ENCODE peak calls at places on chromosomes 6 and 20, in five cellular contexts. One of them, this sample, is unnamed.

GRCh38 chr6:42113929-42114636 is 28.3 kb downstream of the C6orf132 start:
- DNase-seq in heart right ventricle: no peak
- DNase-seq in H7: no peak
- DNase-seq in AG10803: no peak
- DNase-seq in breast epithelium: no peak
- DNase-seq in this sample: no peak

GRCh38 chr6:72248621-72249020 is 362.3 kb downstream of the RIMS1 start:
- DNase-seq in AG10803: peak
- DNase-seq in H7: no peak
- DNase-seq in breast epithelium: no peak
- DNase-seq in heart right ventricle: no peak
- DNase-seq in this sample: no peak

GRCh38 chr6:112475083-112475482 is 128.0 kb downstream of the RFPL4B start:
- DNase-seq in heart right ventricle: no peak
- DNase-seq in H7: no peak
- DNase-seq in breast epithelium: no peak
- DNase-seq in AG10803: peak
- DNase-seq in this sample: peak

GRCh38 chr6:44096615-44097014 is 30.6 kb downstream of the MRPL14 start:
- DNase-seq in H7: peak
- DNase-seq in AG10803: peak
- DNase-seq in breast epithelium: peak
- DNase-seq in heart right ventricle: peak
- DNase-seq in this sample: peak

GRCh38 chr20:38855356-38855755 is 49.9 kb downstream of the PPP1R16B start:
- DNase-seq in AG10803: peak
- DNase-seq in breast epithelium: no peak
- DNase-seq in heart right ventricle: no peak
- DNase-seq in H7: no peak
- DNase-seq in this sample: peak

GRCh38 chr20:37729909-37730308 is 36.1 kb downstream of the CTNNBL1 start:
- DNase-seq in breast epithelium: no peak
- DNase-seq in H7: no peak
- DNase-seq in AG10803: peak
- DNase-seq in heart right ventricle: no peak
- DNase-seq in this sample: no peak

GRCh38 chr20:32528291-32528891 is 56.7 kb downstream of the NOL4L start:
- DNase-seq in H7: peak
- DNase-seq in AG10803: no peak
- DNase-seq in heart right ventricle: peak
- DNase-seq in breast epithelium: no peak
- DNase-seq in this sample: no peak

GRCh38 chr20:51700809-51701285 is 67.3 kb downstream of the ATP9A start:
- DNase-seq in breast epithelium: no peak
- DNase-seq in H7: peak
- DNase-seq in AG10803: peak
- DNase-seq in heart right ventricle: no peak
- DNase-seq in this sample: peak

GRCh38 chr6:81228912-81229540 is 523.5 kb downstream of the TENT5A start:
- DNase-seq in breast epithelium: no peak
- DNase-seq in H7: no peak
- DNase-seq in heart right ventricle: no peak
- DNase-seq in AG10803: peak
- DNase-seq in this sample: peak

GRCh38 chr6:1406306-1407058 is 17.1 kb downstream of the FOXF2 start:
- DNase-seq in AG10803: peak
- DNase-seq in H7: peak
- DNase-seq in breast epithelium: no peak
- DNase-seq in heart right ventricle: no peak
- DNase-seq in this sample: no peak

GRCh38 chr6:117601811-117602150 is 530 bp downstream of the GOPC start:
- DNase-seq in AG10803: no peak
- DNase-seq in heart right ventricle: no peak
- DNase-seq in breast epithelium: no peak
- DNase-seq in H7: peak
- DNase-seq in this sample: no peak

GRCh38 chr6:17816921-17817611 is 110.3 kb upstream of the NUP153 start:
- DNase-seq in heart right ventricle: no peak
- DNase-seq in breast epithelium: no peak
- DNase-seq in H7: no peak
- DNase-seq in AG10803: peak
- DNase-seq in this sample: peak

GRCh38 chr6:29953706-29954105 is 11.4 kb downstream of the HLA-A start:
- DNase-seq in AG10803: no peak
- DNase-seq in heart right ventricle: no peak
- DNase-seq in breast epithelium: no peak
- DNase-seq in H7: no peak
- DNase-seq in this sample: no peak

GRCh38 chr6:133017581-133017980 is 203.2 kb downstream of the RPS12 start:
- DNase-seq in AG10803: peak
- DNase-seq in breast epithelium: no peak
- DNase-seq in H7: no peak
- DNase-seq in heart right ventricle: no peak
- DNase-seq in this sample: peak

GRCh38 chr20:33842346-33842745 is 31.2 kb downstream of the CHMP4B start:
- DNase-seq in H7: peak
- DNase-seq in breast epithelium: no peak
- DNase-seq in AG10803: no peak
- DNase-seq in heart right ventricle: no peak
- DNase-seq in this sample: no peak

GRCh38 chr20:33848391-33848790 is 37.2 kb downstream of the CHMP4B start:
- DNase-seq in heart right ventricle: no peak
- DNase-seq in AG10803: no peak
- DNase-seq in breast epithelium: no peak
- DNase-seq in H7: no peak
- DNase-seq in this sample: no peak

GRCh38 chr20:33843854-33844253 is 32.7 kb downstream of the CHMP4B start:
- DNase-seq in heart right ventricle: no peak
- DNase-seq in AG10803: no peak
- DNase-seq in H7: peak
- DNase-seq in breast epithelium: no peak
- DNase-seq in this sample: no peak

GRCh38 chr20:33850159-33850558 is 39.0 kb downstream of the CHMP4B start:
- DNase-seq in AG10803: no peak
- DNase-seq in heart right ventricle: no peak
- DNase-seq in H7: no peak
- DNase-seq in breast epithelium: no peak
- DNase-seq in this sample: no peak

DNA sequence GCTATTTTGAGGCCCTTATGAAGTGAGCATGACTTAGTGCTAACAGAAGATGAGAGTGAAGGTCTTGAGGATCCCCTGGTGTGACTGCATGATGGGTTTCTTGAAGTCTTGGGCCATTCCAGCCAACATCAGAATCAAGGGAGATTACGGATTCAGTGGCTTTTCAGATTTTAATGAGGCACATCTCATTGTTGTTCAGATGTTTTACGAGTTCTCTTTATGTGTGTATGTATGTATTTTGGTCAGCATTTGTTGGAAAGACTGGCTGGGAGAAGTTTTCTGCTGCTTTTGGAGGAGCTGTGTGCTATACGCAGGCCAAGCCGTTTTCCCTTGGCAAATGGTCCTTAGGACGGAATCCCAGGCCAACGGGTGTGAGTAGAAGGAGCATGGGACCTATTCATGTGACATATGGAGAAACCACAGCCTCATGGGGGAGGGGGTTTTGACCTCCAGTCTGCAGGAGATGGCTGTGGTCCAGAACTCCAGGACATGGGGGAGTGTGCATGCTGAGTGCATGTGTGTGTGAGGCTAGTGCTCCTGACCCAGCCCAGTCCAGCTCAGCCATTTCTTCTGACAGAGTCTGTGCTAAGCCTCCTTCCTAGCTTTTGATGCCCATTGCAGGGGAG is 35.3 kb downstream of the CHMP4B start:
- DNase-seq in H7: peak
- DNase-seq in heart right ventricle: peak
- DNase-seq in AG10803: peak
- DNase-seq in breast epithelium: no peak
- DNase-seq in this sample: peak
- H3K4me3 ChIP-seq in H7: no peak
- H3K4me3 ChIP-seq in heart right ventricle: no peak
- H3K4me3 ChIP-seq in AG10803: no peak
- H3K4me3 ChIP-seq in breast epithelium: no peak
- H3K4me3 ChIP-seq in this sample: no peak

GRCh38 chr20:50415516-50416268 is 94.5 kb upstream of the PTPN1 start:
- DNase-seq in breast epithelium: peak
- DNase-seq in heart right ventricle: peak
- DNase-seq in H7: peak
- DNase-seq in AG10803: peak
- DNase-seq in this sample: peak
- H3K4me3 ChIP-seq in breast epithelium: no peak
- H3K4me3 ChIP-seq in heart right ventricle: peak
- H3K4me3 ChIP-seq in H7: no peak
- H3K4me3 ChIP-seq in AG10803: no peak
- H3K4me3 ChIP-seq in this sample: no peak

GRCh38 chr20:59627298-59627697 is 23.0 kb downstream of the PHACTR3 start:
- DNase-seq in AG10803: no peak
- DNase-seq in breast epithelium: no peak
- DNase-seq in heart right ventricle: no peak
- DNase-seq in H7: no peak
- DNase-seq in this sample: no peak
- H3K4me3 ChIP-seq in AG10803: no peak
- H3K4me3 ChIP-seq in breast epithelium: no peak
- H3K4me3 ChIP-seq in heart right ventricle: no peak
- H3K4me3 ChIP-seq in H7: no peak
- H3K4me3 ChIP-seq in this sample: no peak

GRCh38 chr6:37699138-37699766 is 1.6 kb upstream of the MDGA1 start:
- DNase-seq in heart right ventricle: no peak
- DNase-seq in AG10803: no peak
- DNase-seq in H7: no peak
- DNase-seq in breast epithelium: no peak
- DNase-seq in this sample: no peak
- H3K4me3 ChIP-seq in heart right ventricle: peak
- H3K4me3 ChIP-seq in AG10803: peak
- H3K4me3 ChIP-seq in H7: peak
- H3K4me3 ChIP-seq in breast epithelium: peak
- H3K4me3 ChIP-seq in this sample: peak

GRCh38 chr20:53061305-53061704 is 89.1 kb downstream of the TSHZ2 start:
- DNase-seq in heart right ventricle: no peak
- DNase-seq in AG10803: no peak
- DNase-seq in H7: no peak
- DNase-seq in breast epithelium: no peak
- DNase-seq in this sample: no peak
- H3K4me3 ChIP-seq in heart right ventricle: no peak
- H3K4me3 ChIP-seq in AG10803: no peak
- H3K4me3 ChIP-seq in H7: no peak
- H3K4me3 ChIP-seq in breast epithelium: no peak
- H3K4me3 ChIP-seq in this sample: no peak

GRCh38 chr6:108781419-108782110 is 66.7 kb upstream of the ARMC2 start:
- DNase-seq in breast epithelium: no peak
- DNase-seq in heart right ventricle: no peak
- DNase-seq in AG10803: peak
- DNase-seq in H7: peak
- DNase-seq in this sample: peak
- H3K4me3 ChIP-seq in breast epithelium: peak
- H3K4me3 ChIP-seq in heart right ventricle: peak
- H3K4me3 ChIP-seq in AG10803: peak
- H3K4me3 ChIP-seq in H7: peak
- H3K4me3 ChIP-seq in this sample: peak

DNA sequence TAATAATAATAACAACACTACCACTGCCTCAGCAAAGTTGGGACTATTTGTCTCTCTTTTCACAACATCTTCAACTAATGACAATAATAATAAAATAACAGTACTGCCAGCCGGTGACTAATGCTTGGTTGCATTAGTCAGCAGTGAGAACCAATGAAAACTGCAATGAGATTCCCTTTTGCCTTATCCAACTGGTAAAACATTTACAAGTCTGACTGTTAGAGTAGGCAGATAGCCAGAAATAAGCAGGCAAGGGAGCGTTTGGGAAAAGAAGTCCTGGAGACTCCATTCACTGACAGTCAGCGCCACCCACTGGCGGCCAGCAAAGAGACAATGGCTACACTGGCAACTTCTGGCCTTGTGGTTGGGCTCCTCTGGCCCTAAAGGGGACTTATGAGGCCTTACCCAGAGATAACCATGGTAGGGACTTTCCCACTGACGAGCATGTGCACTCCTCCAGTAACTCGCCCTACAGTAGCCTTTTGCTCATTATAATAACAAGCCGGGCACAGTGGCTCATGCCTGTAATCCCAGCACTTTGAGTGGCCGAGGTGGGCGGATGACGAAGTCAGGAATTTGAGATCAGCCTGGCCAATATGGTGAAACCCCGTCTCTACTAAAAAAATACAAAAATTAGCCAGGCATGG is 3.4 kb upstream of the NSFL1C start:
- DNase-seq in heart right ventricle: peak
- DNase-seq in breast epithelium: peak
- DNase-seq in H7: peak
- DNase-seq in AG10803: peak
- DNase-seq in this sample: peak
- H3K4me3 ChIP-seq in heart right ventricle: no peak
- H3K4me3 ChIP-seq in breast epithelium: no peak
- H3K4me3 ChIP-seq in H7: no peak
- H3K4me3 ChIP-seq in AG10803: no peak
- H3K4me3 ChIP-seq in this sample: no peak

GRCh38 chr6:99587792-99588191 is 18.8 kb upstream of the PRDM13 start:
- DNase-seq in heart right ventricle: no peak
- DNase-seq in H7: no peak
- DNase-seq in AG10803: no peak
- DNase-seq in breast epithelium: no peak
- DNase-seq in this sample: no peak

GRCh38 chr6:99589907-99590493 is 16.6 kb upstream of the PRDM13 start:
- DNase-seq in H7: no peak
- DNase-seq in heart right ventricle: no peak
- DNase-seq in AG10803: no peak
- DNase-seq in breast epithelium: no peak
- DNase-seq in this sample: no peak

GRCh38 chr6:99589290-99589672 is 17.4 kb upstream of the PRDM13 start:
- DNase-seq in AG10803: no peak
- DNase-seq in H7: peak
- DNase-seq in heart right ventricle: no peak
- DNase-seq in breast epithelium: no peak
- DNase-seq in this sample: no peak

GRCh38 chr6:99590728-99591672 is 15.6 kb upstream of the PRDM13 start:
- DNase-seq in AG10803: no peak
- DNase-seq in heart right ventricle: no peak
- DNase-seq in breast epithelium: no peak
- DNase-seq in H7: peak
- DNase-seq in this sample: no peak

GRCh38 chr6:99588618-99589289 is 17.9 kb upstream of the PRDM13 start:
- DNase-seq in AG10803: peak
- DNase-seq in H7: peak
- DNase-seq in heart right ventricle: peak
- DNase-seq in breast epithelium: peak
- DNase-seq in this sample: peak
- H3K4me3 ChIP-seq in AG10803: peak
- H3K4me3 ChIP-seq in H7: peak
- H3K4me3 ChIP-seq in heart right ventricle: peak
- H3K4me3 ChIP-seq in breast epithelium: peak
- H3K4me3 ChIP-seq in this sample: peak

This sample was measured in fibroblast of pulmonary artery.